ENCODE peak calls at places on chromosomes 16 and 17, in four cellular contexts. One of them, this sample, is unnamed.

GRCh38 chr16:24869033-24869432 is 23.3 kb downstream of the SLC5A11 start:
- DNase-seq in K562: no peak
- DNase-seq in GM12878: no peak
- DNase-seq in GM12891: no peak
- DNase-seq in this sample: no peak

GRCh38 chr16:30805370-30806169 is 18.6 kb upstream of the ZNF629 start:
- DNase-seq in K562: peak
- DNase-seq in GM12878: no peak
- DNase-seq in GM12891: no peak
- DNase-seq in this sample: peak

GRCh38 chr17:81123052-81124048 is 42.0 kb upstream of the PVALEF start:
- DNase-seq in K562: no peak
- DNase-seq in GM12878: no peak
- DNase-seq in GM12891: no peak
- DNase-seq in this sample: no peak

GRCh38 chr17:40563371-40564052 is 1.8 kb downstream of the CCR7 start:
- DNase-seq in K562: no peak
- DNase-seq in GM12878: no peak
- DNase-seq in GM12891: no peak
- DNase-seq in this sample: no peak

GRCh38 chr17:36112572-36112971 is 8.9 kb downstream of the CCL4 start:
- DNase-seq in K562: no peak
- DNase-seq in GM12878: no peak
- DNase-seq in GM12891: no peak
- DNase-seq in this sample: no peak

GRCh38 chr16:3924763-3925162 is 44.2 kb upstream of the CREBBP start:
- DNase-seq in K562: no peak
- DNase-seq in GM12878: no peak
- DNase-seq in GM12891: no peak
- DNase-seq in this sample: no peak

GRCh38 chr17:67431210-67432015 is 54.3 kb downstream of the PITPNC1 start:
- DNase-seq in K562: peak
- DNase-seq in GM12878: no peak
- DNase-seq in GM12891: no peak
- DNase-seq in this sample: no peak

GRCh38 chr17:17008998-17009397 is 33.3 kb upstream of the MPRIP start:
- DNase-seq in K562: no peak
- DNase-seq in GM12878: no peak
- DNase-seq in GM12891: no peak
- DNase-seq in this sample: no peak

GRCh38 chr16:8721693-8722348 is 47.4 kb downstream of the ABAT start:
- DNase-seq in K562: no peak
- DNase-seq in GM12878: no peak
- DNase-seq in GM12891: no peak
- DNase-seq in this sample: no peak

GRCh38 chr17:5533486-5534315 is 47.3 kb downstream of the MIS12 start:
- DNase-seq in K562: no peak
- DNase-seq in GM12878: no peak
- DNase-seq in GM12891: no peak
- DNase-seq in this sample: no peak

GRCh38 chr17:77610980-77611641 is 347.4 kb upstream of the TNRC6C start:
- DNase-seq in K562: no peak
- DNase-seq in GM12878: no peak
- DNase-seq in GM12891: no peak
- DNase-seq in this sample: no peak

GRCh38 chr16:30063893-30064745 is 1.4 kb upstream of the ALDOA start:
- DNase-seq in K562: peak
- DNase-seq in GM12878: peak
- DNase-seq in GM12891: peak
- DNase-seq in this sample: peak

GRCh38 chr17:29693751-29694150 is 71.0 kb upstream of the CORO6 start:
- DNase-seq in K562: no peak
- DNase-seq in GM12878: no peak
- DNase-seq in GM12891: no peak
- DNase-seq in this sample: no peak

GRCh38 chr16:2296662-2297505 is 29.0 kb upstream of the RNPS1 start:
- DNase-seq in K562: peak
- DNase-seq in GM12878: no peak
- DNase-seq in GM12891: no peak
- DNase-seq in this sample: peak

GRCh38 chr17:614637-615546 is 99.7 kb downstream of the VPS53 start:
- DNase-seq in K562: no peak
- DNase-seq in GM12878: no peak
- DNase-seq in GM12891: no peak
- DNase-seq in this sample: peak

GRCh38 chr17:60128171-60128859 is 21.5 kb upstream of the CA4 start:
- DNase-seq in K562: no peak
- DNase-seq in GM12878: no peak
- DNase-seq in GM12891: no peak
- DNase-seq in this sample: no peak

GRCh38 chr16:3282103-3282746 is 1.1 kb upstream of the ZNF263 start:
- DNase-seq in K562: no peak
- DNase-seq in GM12878: no peak
- DNase-seq in GM12891: no peak
- DNase-seq in this sample: peak

GRCh38 chr17:36755586-36755985 is 154.2 kb downstream of the MRM1 start:
- DNase-seq in K562: peak
- DNase-seq in GM12878: no peak
- DNase-seq in GM12891: no peak
- DNase-seq in this sample: peak

GRCh38 chr17:18182978-18183333 is 672 bp upstream of the ALKBH5 start:
- DNase-seq in K562: peak
- DNase-seq in GM12878: no peak
- DNase-seq in GM12891: peak
- DNase-seq in this sample: peak

GRCh38 chr17:57086069-57086930 is 1.3 kb downstream of the AKAP1 start:
- DNase-seq in K562: peak
- DNase-seq in GM12878: no peak
- DNase-seq in GM12891: no peak
- DNase-seq in this sample: no peak

GRCh38 chr16:30108059-30108855 is 5.1 kb downstream of the GDPD3 start:
- DNase-seq in K562: no peak
- DNase-seq in GM12878: no peak
- DNase-seq in GM12891: no peak
- DNase-seq in this sample: no peak

GRCh38 chr17:1153795-1154546 is 25.8 kb downstream of the ABR start:
- DNase-seq in K562: peak
- DNase-seq in GM12878: no peak
- DNase-seq in GM12891: no peak
- DNase-seq in this sample: peak

GRCh38 chr16:70573451-70574121 is 50.0 kb downstream of the SF3B3 start:
- DNase-seq in K562: no peak
- DNase-seq in GM12878: no peak
- DNase-seq in GM12891: no peak
- DNase-seq in this sample: no peak

GRCh38 chr17:2906907-2907306 is 110.7 kb downstream of the RAP1GAP2 start:
- DNase-seq in K562: peak
- DNase-seq in GM12878: no peak
- DNase-seq in GM12891: no peak
- DNase-seq in this sample: no peak

GRCh38 chr17:45325810-45326209 is 9.0 kb upstream of the MAP3K14 start:
- DNase-seq in K562: no peak
- DNase-seq in GM12878: no peak
- DNase-seq in GM12891: no peak
- DNase-seq in this sample: no peak

GRCh38 chr16:16985707-16986106 is 485.1 kb downstream of the XYLT1 start:
- DNase-seq in K562: no peak
- DNase-seq in GM12878: no peak
- DNase-seq in GM12891: no peak
- DNase-seq in this sample: no peak

GRCh38 chr16:11128211-11129123 is 127.5 kb downstream of the SOCS1 start:
- DNase-seq in K562: peak
- DNase-seq in GM12878: no peak
- DNase-seq in GM12891: no peak
- DNase-seq in this sample: peak

GRCh38 chr17:57256708-57257112 is 387 bp downstream of the MSI2 start:
- DNase-seq in K562: peak
- DNase-seq in GM12878: no peak
- DNase-seq in GM12891: no peak
- DNase-seq in this sample: peak

GRCh38 chr16:55508941-55509920 is at the start of gene LPCAT2:
- DNase-seq in K562: peak
- DNase-seq in GM12878: no peak
- DNase-seq in GM12891: no peak
- DNase-seq in this sample: peak

GRCh38 chr17:67413399-67413798 is 36.3 kb downstream of the PITPNC1 start:
- DNase-seq in K562: no peak
- DNase-seq in GM12878: no peak
- DNase-seq in GM12891: no peak
- DNase-seq in this sample: no peak

GRCh38 chr17:81727324-81728031 is 15.4 kb downstream of the SLC25A10 start:
- DNase-seq in K562: no peak
- DNase-seq in GM12878: no peak
- DNase-seq in GM12891: no peak
- DNase-seq in this sample: no peak

GRCh38 chr16:59188029-59188428 is 453.9 kb upstream of the GOT2 start:
- DNase-seq in K562: no peak
- DNase-seq in GM12878: no peak
- DNase-seq in GM12891: no peak
- DNase-seq in this sample: no peak

DNA sequence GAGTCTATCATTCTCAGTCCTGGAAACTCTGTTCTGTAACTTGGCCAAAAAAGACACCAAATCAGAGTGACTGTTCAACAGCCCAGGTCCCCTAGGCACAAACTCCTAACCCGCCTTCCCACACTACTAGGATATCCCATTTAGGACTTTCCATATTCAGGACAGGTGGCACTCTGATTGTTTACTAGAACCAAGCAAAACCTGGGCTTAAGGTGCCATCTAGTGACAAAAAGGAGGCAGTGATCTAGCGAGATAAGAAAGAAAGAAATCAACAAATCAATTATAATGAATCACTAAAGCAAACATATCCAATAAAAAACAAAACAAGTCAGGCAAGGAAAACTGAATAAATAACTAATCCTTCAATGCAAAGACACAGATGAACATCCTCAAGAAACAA is 203.9 kb downstream of the CEP112 start:
- DNase-seq in K562: no peak
- DNase-seq in GM12878: peak
- DNase-seq in GM12891: no peak
- DNase-seq in this sample: peak
- TF ChIP-seq SPI1 in K562: no peak
- TF ChIP-seq SPI1 in GM12878: no peak
- TF ChIP-seq SPI1 in GM12891: no peak
- TF ChIP-seq SPI1 in this sample: no peak

DNA sequence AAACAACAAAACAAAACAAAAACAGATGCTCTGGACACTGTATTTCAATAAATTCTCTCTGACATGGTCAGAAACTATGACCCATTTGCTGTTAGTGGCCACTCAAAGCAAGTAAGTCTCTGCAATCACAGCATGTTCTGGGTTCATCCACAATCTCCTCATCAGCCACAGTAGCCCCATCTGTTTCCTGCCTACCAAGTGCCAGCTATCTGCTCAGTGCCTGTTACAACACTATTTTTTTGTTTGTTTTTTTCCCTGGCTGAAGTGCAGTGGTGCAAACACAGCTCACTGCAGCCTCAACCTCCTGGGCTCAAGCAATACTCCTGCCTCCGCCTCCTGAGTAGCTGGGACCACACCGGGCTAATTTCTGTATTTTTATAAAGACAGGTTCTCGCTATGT is 137.9 kb downstream of the SOX9 start:
- DNase-seq in K562: no peak
- DNase-seq in GM12878: no peak
- DNase-seq in GM12891: no peak
- DNase-seq in this sample: no peak
- TF ChIP-seq SPI1 in K562: no peak
- TF ChIP-seq SPI1 in GM12878: no peak
- TF ChIP-seq SPI1 in GM12891: no peak
- TF ChIP-seq SPI1 in this sample: no peak

GRCh38 chr16:65386707-65387106 is 264.8 kb upstream of the CDH11 start:
- DNase-seq in K562: no peak
- DNase-seq in GM12878: no peak
- DNase-seq in GM12891: no peak
- DNase-seq in this sample: no peak
- TF ChIP-seq SPI1 in K562: no peak
- TF ChIP-seq SPI1 in GM12878: no peak
- TF ChIP-seq SPI1 in GM12891: no peak
- TF ChIP-seq SPI1 in this sample: no peak

DNA sequence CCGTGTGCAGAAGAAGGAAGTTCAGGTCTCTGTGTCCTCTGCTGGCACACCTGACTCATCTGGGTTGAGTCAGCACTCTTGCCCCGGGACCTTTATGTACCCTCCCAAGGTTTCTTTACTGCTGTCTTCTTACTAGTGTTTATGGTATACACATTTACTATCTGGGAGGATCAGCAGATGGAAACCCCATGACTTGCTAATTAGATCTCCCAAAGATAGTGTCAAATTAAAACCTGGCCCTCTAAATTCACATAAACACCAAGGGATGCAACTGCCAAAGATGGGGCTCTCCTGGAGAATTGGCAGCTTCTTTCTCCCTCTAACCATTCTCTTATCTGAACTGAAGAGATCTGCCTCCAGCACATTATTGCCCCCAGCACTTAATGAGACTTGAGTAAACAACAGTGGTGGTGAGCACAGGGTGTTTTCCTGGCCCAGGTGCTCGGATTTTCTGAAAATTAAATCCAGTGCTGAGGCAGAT is 718.1 kb upstream of the SOX9 start:
- DNase-seq in K562: no peak
- DNase-seq in GM12878: no peak
- DNase-seq in GM12891: no peak
- DNase-seq in this sample: no peak
- TF ChIP-seq SPI1 in K562: no peak
- TF ChIP-seq SPI1 in GM12878: no peak
- TF ChIP-seq SPI1 in GM12891: no peak
- TF ChIP-seq SPI1 in this sample: no peak

DNA sequence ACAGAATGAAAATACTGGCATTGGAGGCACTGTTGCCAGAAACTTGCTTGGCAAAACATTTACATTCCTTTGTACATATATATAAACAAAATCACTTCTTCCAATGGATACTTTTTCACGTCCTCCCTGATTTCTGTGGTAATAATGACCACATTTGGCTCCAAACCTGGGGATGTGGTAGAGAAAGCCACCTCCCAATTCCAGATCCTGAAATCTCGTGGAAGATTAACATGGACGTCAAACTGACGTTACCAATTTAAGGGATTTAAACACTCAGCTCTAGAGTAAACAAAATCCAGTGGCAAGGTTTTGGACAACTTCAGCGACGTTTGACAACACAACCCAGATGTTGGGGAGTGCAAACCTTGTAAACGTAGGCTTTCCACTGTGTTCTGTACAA is 370.8 kb upstream of the ZFHX3 start:
- DNase-seq in K562: no peak
- DNase-seq in GM12878: no peak
- DNase-seq in GM12891: no peak
- DNase-seq in this sample: no peak
- TF ChIP-seq SPI1 in K562: no peak
- TF ChIP-seq SPI1 in GM12878: no peak
- TF ChIP-seq SPI1 in GM12891: no peak
- TF ChIP-seq SPI1 in this sample: no peak

This sample was measured in HL-60.